ENCODE peak calls at places on chromosomes 3 and 15, in five cellular contexts. T is tibial nerve, O is IMR-90, V is Peyer's patch, E is uterus. Z is an unnamed sample.

GRCh38 chr15:28989239-28989830 is 103.6 kb downstream of the APBA2 start:
- DNase-seq in E (no peak), T (no peak), V (no peak), O (peak), Z (no peak)

GRCh38 chr3:9503283-9503682 is 50.3 kb downstream of the LHFPL4 start:
- DNase-seq in E (peak), V (peak), T (peak), O (peak), Z (peak)

GRCh38 chr3:112604536-112604935 is 36.4 kb downstream of the CCDC80 start:
- DNase-seq in V (no peak), T (no peak), O (peak), E (no peak), Z (no peak)

GRCh38 chr3:37715358-37715757 is 146.3 kb upstream of the CTDSPL start:
- DNase-seq in O (no peak), T (no peak), E (no peak), V (no peak), Z (no peak)

GRCh38 chr3:74601793-74602192 is 12.7 kb downstream of the CNTN3 start:
- DNase-seq in E (no peak), T (no peak), O (no peak), V (no peak), Z (no peak)

GRCh38 chr15:78979456-78980320 is 34.8 kb upstream of the CTSH start:
- DNase-seq in E (peak), O (peak), T (no peak), V (peak), Z (no peak)

GRCh38 chr3:74426571-74426970 is 187.9 kb downstream of the CNTN3 start:
- DNase-seq in E (no peak), V (no peak), T (no peak), O (peak), Z (no peak)

GRCh38 chr3:159804726-159805410 is 183.8 kb upstream of the IL12A start:
- DNase-seq in T (peak), V (peak), O (peak), E (peak), Z (no peak)

GRCh38 chr3:143313598-143314188 is 194.1 kb downstream of the CHST2 start:
- DNase-seq in E (no peak), V (no peak), T (no peak), O (no peak), Z (no peak)

GRCh38 chr15:70879386-70879785 is 12.8 kb downstream of the THAP10 start:
- DNase-seq in T (no peak), O (peak), E (no peak), V (no peak), Z (no peak)

GRCh38 chr3:124676236-124676635 is 54.0 kb upstream of the UMPS start:
- DNase-seq in T (no peak), E (no peak), O (peak), V (no peak), Z (peak)

GRCh38 chr15:89912145-89912673 is 543 bp downstream of the ARPIN start:
- DNase-seq in T (no peak), V (peak), O (no peak), E (no peak), Z (no peak)

GRCh38 chr3:29515451-29515850 is 234.6 kb downstream of the RBMS3 start:
- DNase-seq in V (no peak), T (no peak), O (peak), E (no peak), Z (no peak)

GRCh38 chr3:196336319-196337145 is 1.7 kb downstream of the TM4SF19 start:
- DNase-seq in O (no peak), T (no peak), V (no peak), E (no peak), Z (no peak)

GRCh38 chr15:83842281-83842680 is 188.4 kb downstream of the ADAMTSL3 start:
- DNase-seq in O (no peak), V (no peak), T (no peak), E (no peak), Z (no peak)

GRCh38 chr3:82610236-82610635 is 848.8 kb upstream of the GBE1 start:
- DNase-seq in O (no peak), V (no peak), T (no peak), E (no peak), Z (no peak)

GRCh38 chr15:91961357-91961756 is 107.8 kb downstream of the SLCO3A1 start:
- DNase-seq in V (no peak), T (no peak), E (no peak), O (no peak), Z (no peak)

GRCh38 chr15:91952216-91952615 is 98.7 kb downstream of the SLCO3A1 start:
- DNase-seq in T (no peak), V (no peak), E (no peak), O (no peak), Z (no peak)

GRCh38 chr15:91953432-91953831 is 99.9 kb downstream of the SLCO3A1 start:
- DNase-seq in V (no peak), E (no peak), O (no peak), T (no peak), Z (peak)

GRCh38 chr15:91954211-91954804 is 100.8 kb downstream of the SLCO3A1 start:
- DNase-seq in O (no peak), T (no peak), V (no peak), E (no peak), Z (no peak)

DNA sequence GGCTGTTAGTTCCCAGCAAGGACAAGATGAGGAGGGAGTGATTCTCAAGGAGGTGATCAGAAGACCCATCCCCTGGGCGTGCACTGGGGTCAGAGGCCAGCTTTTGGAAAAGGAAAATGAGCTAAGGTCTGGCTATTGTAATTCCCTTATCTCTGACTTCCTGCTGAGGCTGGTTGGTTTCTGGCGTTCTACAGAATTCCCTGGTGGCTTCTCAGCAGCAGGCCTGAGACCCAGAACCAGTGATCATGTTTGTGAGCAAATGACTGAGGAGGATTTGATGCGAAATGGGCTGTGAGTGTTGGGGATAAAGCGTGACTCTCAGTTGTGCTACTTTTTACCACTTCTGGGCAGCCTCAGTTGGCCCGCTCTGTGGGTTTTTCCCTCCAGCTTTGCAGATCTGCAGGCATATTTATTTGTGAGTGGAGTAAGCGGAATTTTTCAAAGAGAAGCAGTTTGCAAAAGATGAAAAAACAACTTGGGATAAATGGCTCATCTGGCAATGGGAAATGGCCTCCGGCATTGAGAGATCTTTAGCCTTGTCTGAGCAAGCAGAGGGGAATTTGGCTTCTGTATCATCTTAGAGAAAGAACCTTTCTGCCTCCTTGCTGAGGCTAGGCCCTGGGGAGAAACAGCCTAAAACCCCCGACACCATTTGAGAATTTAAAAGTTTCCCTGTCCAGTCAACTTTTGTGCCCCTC is 102.7 kb downstream of the SLCO3A1 start:
- DNase-seq in O (peak), T (no peak), E (no peak), V (no peak), Z (no peak)
- TF ChIP-seq CTCF in O (no peak), T (no peak), E (no peak), V (no peak), Z (no peak)

DNA sequence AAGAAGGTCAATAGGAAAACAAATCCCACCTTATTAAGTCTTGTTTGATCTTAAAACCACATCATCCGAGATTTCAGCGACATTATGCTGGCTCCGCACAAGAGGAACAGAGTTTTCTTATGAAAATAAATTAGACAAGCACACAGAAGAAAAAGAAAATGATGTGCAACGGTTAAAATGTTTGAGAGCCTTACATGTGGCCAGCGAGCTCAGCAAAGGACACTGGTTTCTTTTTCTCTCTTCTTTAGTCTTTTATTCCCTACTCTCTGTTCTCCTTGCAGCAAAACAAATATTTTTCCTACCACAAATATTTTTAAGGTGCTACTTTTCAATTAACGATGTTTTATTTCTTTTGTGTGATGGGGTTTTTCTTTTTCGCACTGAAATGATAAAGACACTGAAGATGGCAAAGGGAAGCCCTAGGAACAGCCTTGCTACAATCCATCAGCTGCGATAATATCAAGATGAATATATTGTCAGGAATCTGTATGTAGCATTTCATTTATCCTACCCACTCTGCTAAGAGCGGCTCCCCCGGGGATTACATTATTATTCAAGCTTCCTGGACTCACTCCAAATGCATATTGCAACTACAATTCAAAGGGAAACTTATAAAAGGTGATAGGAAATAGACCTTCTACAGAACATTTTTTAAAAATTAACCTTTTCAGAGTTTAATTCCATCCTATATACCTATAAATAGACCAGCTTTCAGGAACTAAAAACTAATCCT is 72.9 kb downstream of the ANXA2 start:
- DNase-seq in T (no peak), V (no peak), O (no peak), E (no peak), Z (no peak)
- H3K4me3 ChIP-seq in T (no peak), V (no peak), O (no peak), E (no peak), Z (no peak)

GRCh38 chr15:85690546-85691226 is 104.0 kb downstream of the KLHL25 start:
- DNase-seq in V (no peak), T (no peak), E (no peak), O (no peak), Z (no peak)

GRCh38 chr15:85691350-85692240 is 103.1 kb downstream of the KLHL25 start:
- DNase-seq in V (peak), T (no peak), O (no peak), E (no peak), Z (no peak)

GRCh38 chr15:85693277-85693676 is 101.4 kb downstream of the KLHL25 start:
- DNase-seq in V (no peak), T (no peak), O (no peak), E (no peak), Z (no peak)

GRCh38 chr15:85694086-85694485 is 100.6 kb downstream of the KLHL25 start:
- DNase-seq in V (no peak), E (no peak), T (no peak), O (no peak), Z (no peak)

DNA sequence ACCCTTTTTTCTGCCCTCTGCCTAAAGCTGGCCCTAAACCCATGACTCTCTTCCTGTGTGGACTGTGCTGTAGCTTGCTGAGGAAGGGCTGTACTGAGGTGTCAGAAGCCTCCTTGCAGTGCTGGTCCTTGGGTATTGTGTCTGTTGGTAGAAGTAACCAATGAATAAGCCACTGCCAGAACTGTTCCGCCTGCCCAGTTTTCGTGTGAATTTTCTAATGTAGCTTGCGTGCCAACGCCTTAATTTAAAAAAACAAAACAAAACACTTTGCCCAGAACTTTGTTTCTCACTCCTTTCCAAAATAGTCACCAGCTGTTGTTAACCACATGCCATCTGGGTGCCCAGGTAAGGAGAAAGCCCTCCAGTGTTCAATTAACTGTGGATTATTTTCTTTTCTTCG is 101.9 kb downstream of the KLHL25 start:
- DNase-seq in O (no peak), T (no peak), V (peak), E (no peak), Z (no peak)
- TF ChIP-seq POLR2A in O (no peak), T (no peak), V (peak), E (no peak), Z (no peak)

DNA sequence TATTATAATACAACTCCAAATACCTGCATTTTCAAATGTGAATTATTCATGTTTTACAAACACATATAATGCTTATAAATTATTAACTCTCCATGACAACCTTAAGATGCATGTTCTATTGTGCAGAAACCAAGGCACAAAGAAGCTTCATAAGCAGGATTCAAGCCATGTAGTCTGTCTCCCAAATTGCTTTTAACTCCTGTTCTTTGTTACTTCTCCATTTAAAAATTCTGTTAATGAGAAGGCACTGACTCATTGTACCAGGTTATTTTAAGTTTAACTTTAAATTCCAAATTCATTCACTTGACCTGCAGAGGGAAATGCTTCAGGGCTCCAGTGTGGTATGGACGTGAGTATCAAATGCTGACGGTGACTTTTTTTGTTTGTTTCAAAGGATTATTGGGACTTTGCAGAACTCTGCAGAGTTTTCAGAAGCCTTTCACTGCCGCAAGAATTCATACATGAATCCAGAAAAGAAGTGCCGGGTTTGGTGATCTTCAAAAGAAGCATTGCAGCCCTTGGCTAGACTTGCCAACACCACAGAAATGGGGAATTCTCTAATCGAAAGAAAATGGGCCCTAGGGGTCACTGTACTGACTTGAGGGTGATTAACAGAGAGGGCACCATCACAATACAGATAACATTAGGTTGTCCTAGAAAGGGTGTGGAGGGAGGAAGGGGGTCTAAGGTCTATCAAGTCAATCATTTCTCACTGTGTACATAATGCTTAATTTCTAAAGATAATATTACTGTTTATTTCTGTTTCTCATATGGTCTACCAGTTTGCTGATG is 100.0 kb downstream of the MME start:
- DNase-seq in V (no peak), O (no peak), T (no peak), E (no peak), Z (no peak)
- TF ChIP-seq CTCF in V (no peak), O (no peak), T (no peak), E (no peak), Z (no peak)

Z was measured in lower leg skin.